ENCODE peak calls at places on chromosomes 16 and 17, in five cellular contexts. A is AG10803, E is neural progenitor cell, Y is fibroblast of the aortic adventitia, B is dorsolateral prefrontal cortex. N is an unnamed sample.

GRCh38 chr16:16025214-16025968 is 76.0 kb downstream of the ABCC1 start:
- DNase-seq in E (peak; percentile 24), Y (peak; percentile 96), A (peak; percentile 86), B (no peak), N (no peak)

GRCh38 chr17:27319536-27320221 is 25.8 kb downstream of the WSB1 start:
- DNase-seq in E (no peak), B (peak; percentile 69), Y (peak; percentile 96), A (peak; percentile 81), N (no peak)

GRCh38 chr16:57997176-57997527 is 3.3 kb downstream of the ZNF319 start:
- DNase-seq in Y (no peak), E (no peak), B (no peak), A (no peak), N (no peak)

GRCh38 chr16:28553776-28554633 is at the start of gene SGF29:
- DNase-seq in A (peak; percentile 89), E (peak; percentile 97), Y (peak; percentile 96), B (peak; percentile 94), N (peak; percentile 90)

GRCh38 chr16:85413713-85414663 is 199.1 kb upstream of the GSE1 start:
- DNase-seq in E (no peak), A (no peak), Y (no peak), B (no peak), N (peak; percentile 11)

GRCh38 chr16:22070361-22071351 is 21.7 kb upstream of the VWA3A start:
- DNase-seq in B (no peak), A (peak; percentile 47), E (no peak), Y (peak; percentile 77), N (no peak)

GRCh38 chr16:53561101-53561888 is 58.3 kb upstream of the AKTIP start:
- DNase-seq in E (no peak), B (no peak), Y (no peak), A (no peak), N (no peak)

GRCh38 chr17:48004973-48005372 is 32.6 kb downstream of the COPZ2 start:
- DNase-seq in A (no peak), E (no peak), B (no peak), Y (no peak), N (no peak)

GRCh38 chr17:76427457-76428231 is 25.3 kb downstream of the UBE2O start:
- DNase-seq in E (no peak), A (peak; percentile 72), Y (peak; percentile 56), B (no peak), N (no peak)

GRCh38 chr17:49915260-49915659 is 53.7 kb upstream of the DLX4 start:
- DNase-seq in A (no peak), B (no peak), Y (no peak), E (no peak), N (no peak)

DNA sequence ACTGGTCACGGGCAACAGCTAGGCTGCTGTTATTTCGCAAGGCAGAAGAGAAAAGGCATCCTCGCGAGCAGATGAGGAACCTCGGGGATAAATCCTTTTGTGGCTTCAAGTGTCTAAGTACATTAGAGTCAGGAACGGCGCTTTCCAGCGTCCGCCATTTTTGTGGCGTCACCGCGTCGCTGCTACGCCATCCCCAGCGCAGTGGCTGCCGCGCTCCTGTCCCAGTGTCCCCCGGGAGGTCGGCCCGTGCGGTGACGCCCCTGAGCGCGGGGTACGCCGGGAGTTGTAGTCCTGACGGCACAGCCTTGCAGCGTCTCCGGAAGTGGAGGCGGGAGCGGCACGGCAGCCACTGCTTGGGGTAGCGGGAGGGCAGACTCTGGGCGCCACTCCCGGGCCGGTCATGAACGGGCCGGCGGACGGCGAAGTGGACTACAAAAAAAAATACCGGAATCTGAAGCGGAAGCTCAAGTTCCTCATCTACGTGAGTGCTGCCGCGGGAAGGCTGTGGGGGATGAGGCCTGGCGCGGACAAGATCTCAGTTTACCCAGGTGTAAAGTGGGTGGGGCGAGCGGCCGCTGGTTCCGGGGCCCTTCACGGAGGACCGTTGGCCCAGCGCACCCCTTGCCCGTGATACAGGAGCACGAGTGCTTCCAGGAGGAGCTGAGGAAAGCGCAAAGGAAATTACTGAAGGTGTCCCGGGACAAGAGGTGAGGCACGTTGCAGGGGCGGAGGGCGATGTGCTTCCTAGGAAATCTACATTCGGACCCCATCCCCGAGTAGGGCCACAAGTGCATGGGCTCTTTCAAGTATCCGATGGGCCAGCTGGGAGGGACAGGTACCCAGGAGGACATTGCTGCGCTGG is at the start of gene INO80E:
- DNase-seq in E (peak; percentile 99), B (peak; percentile 99), A (peak; percentile 93), Y (peak; percentile 91), N (peak; percentile 98)
- TF ChIP-seq CTCF in E (no peak), B (no peak), A (no peak), Y (no peak), N (no peak)

GRCh38 chr17:79111097-79111496 is 36.5 kb downstream of the ENGASE start:
- DNase-seq in B (no peak), A (no peak), E (no peak), Y (no peak), N (no peak)

GRCh38 chr17:79108232-79108850 is 33.7 kb downstream of the ENGASE start:
- DNase-seq in A (no peak), E (no peak), B (no peak), Y (no peak), N (no peak)

GRCh38 chr17:79107499-79108231 is 33.0 kb downstream of the ENGASE start:
- DNase-seq in Y (no peak), B (no peak), E (no peak), A (no peak), N (no peak)

GRCh38 chr17:79108870-79109269 is 34.2 kb downstream of the ENGASE start:
- DNase-seq in E (no peak), A (no peak), Y (no peak), B (no peak), N (no peak)

GRCh38 chr17:79109584-79109983 is 35.0 kb downstream of the ENGASE start:
- DNase-seq in E (peak; percentile 69), A (no peak), Y (no peak), B (no peak), N (no peak)
- TF ChIP-seq CTCF in E (peak; percentile 62), A (peak; percentile 2), Y (peak; percentile 14), B (no peak), N (no peak)

GRCh38 chr17:4560837-4561241 is 462 bp upstream of the GGT6 start:
- DNase-seq in A (peak; percentile 20), E (peak; percentile 38), Y (peak; percentile 39), B (no peak), N (peak; percentile 45)
- TF ChIP-seq CTCF in A (no peak), E (peak; percentile 47), Y (no peak), B (no peak), N (no peak)

GRCh38 chr17:2395258-2396170 is 5.3 kb downstream of the MNT start:
- DNase-seq in A (peak; percentile 57), E (no peak), Y (no peak), B (no peak), N (peak; percentile 89)
- TF ChIP-seq CTCF in A (peak; percentile 28), E (peak; percentile 15), Y (no peak), B (no peak), N (peak; percentile 23)